ENCODE peak calls at places on chromosomes 5 and 9, in seven cellular contexts. One of them, this sample, is unnamed.

GRCh38 chr5:126438267-126438666 is 15.1 kb downstream of the GRAMD2B start:
- DNase-seq in Kasumi-1: no peak
- DNase-seq in foreskin fibroblast: no peak
- DNase-seq in activated B cell treated with CpG ODN at 0.5 μM for 24 hours: no peak
- DNase-seq in adipocyte: no peak
- DNase-seq in transverse colon: no peak
- DNase-seq in NCI-H748 treated with DMSO at 0.1 percent for 48 hours: no peak
- DNase-seq in this sample: no peak

GRCh38 chr9:107772988-107773387 is 283.4 kb upstream of the KLF4 start:
- DNase-seq in foreskin fibroblast: no peak
- DNase-seq in adipocyte: no peak
- DNase-seq in activated B cell treated with CpG ODN at 0.5 μM for 24 hours: no peak
- DNase-seq in NCI-H748 treated with DMSO at 0.1 percent for 48 hours: no peak
- DNase-seq in transverse colon: no peak
- DNase-seq in Kasumi-1: no peak
- DNase-seq in this sample: no peak

GRCh38 chr5:96079075-96079474 is 117.4 kb upstream of the ELL2 start:
- DNase-seq in transverse colon: no peak
- DNase-seq in Kasumi-1: no peak
- DNase-seq in NCI-H748 treated with DMSO at 0.1 percent for 48 hours: no peak
- DNase-seq in adipocyte: peak; percentile 75
- DNase-seq in activated B cell treated with CpG ODN at 0.5 μM for 24 hours: no peak
- DNase-seq in foreskin fibroblast: peak; percentile 93
- DNase-seq in this sample: peak; percentile 95

GRCh38 chr5:528625-529511 is 4.6 kb upstream of the SLC9A3 start:
- DNase-seq in foreskin fibroblast: no peak
- DNase-seq in adipocyte: no peak
- DNase-seq in transverse colon: no peak
- DNase-seq in Kasumi-1: no peak
- DNase-seq in NCI-H748 treated with DMSO at 0.1 percent for 48 hours: no peak
- DNase-seq in activated B cell treated with CpG ODN at 0.5 μM for 24 hours: no peak
- DNase-seq in this sample: no peak

GRCh38 chr5:104084896-104085295 is 522.3 kb upstream of the NUDT12 start:
- DNase-seq in foreskin fibroblast: no peak
- DNase-seq in NCI-H748 treated with DMSO at 0.1 percent for 48 hours: peak; percentile 76
- DNase-seq in activated B cell treated with CpG ODN at 0.5 μM for 24 hours: no peak
- DNase-seq in transverse colon: no peak
- DNase-seq in Kasumi-1: no peak
- DNase-seq in adipocyte: no peak
- DNase-seq in this sample: no peak

GRCh38 chr5:41736641-41737040 is 133.6 kb downstream of the OXCT1 start:
- DNase-seq in Kasumi-1: no peak
- DNase-seq in activated B cell treated with CpG ODN at 0.5 μM for 24 hours: no peak
- DNase-seq in foreskin fibroblast: peak; percentile 45
- DNase-seq in adipocyte: peak; percentile 73
- DNase-seq in transverse colon: no peak
- DNase-seq in NCI-H748 treated with DMSO at 0.1 percent for 48 hours: no peak
- DNase-seq in this sample: no peak

GRCh38 chr9:79196606-79197005 is 375.2 kb upstream of the TLE4 start:
- DNase-seq in foreskin fibroblast: peak; percentile 73
- DNase-seq in transverse colon: no peak
- DNase-seq in Kasumi-1: no peak
- DNase-seq in NCI-H748 treated with DMSO at 0.1 percent for 48 hours: no peak
- DNase-seq in adipocyte: peak; percentile 53
- DNase-seq in activated B cell treated with CpG ODN at 0.5 μM for 24 hours: no peak
- DNase-seq in this sample: peak; percentile 42

GRCh38 chr9:19493174-19493811 is 84.5 kb downstream of the ACER2 start:
- DNase-seq in foreskin fibroblast: peak; percentile 81
- DNase-seq in Kasumi-1: peak; percentile 31
- DNase-seq in transverse colon: peak; percentile 24
- DNase-seq in NCI-H748 treated with DMSO at 0.1 percent for 48 hours: peak; percentile 86
- DNase-seq in adipocyte: peak; percentile 77
- DNase-seq in activated B cell treated with CpG ODN at 0.5 μM for 24 hours: no peak
- DNase-seq in this sample: peak; percentile 87

GRCh38 chr5:54363669-54364068 is 53.3 kb upstream of the ARL15 start:
- DNase-seq in Kasumi-1: no peak
- DNase-seq in NCI-H748 treated with DMSO at 0.1 percent for 48 hours: no peak
- DNase-seq in activated B cell treated with CpG ODN at 0.5 μM for 24 hours: no peak
- DNase-seq in foreskin fibroblast: peak; percentile 63
- DNase-seq in adipocyte: peak; percentile 3
- DNase-seq in transverse colon: no peak
- DNase-seq in this sample: peak; percentile 53

GRCh38 chr5:124182133-124182532 is 564.3 kb downstream of the ZNF608 start:
- DNase-seq in transverse colon: no peak
- DNase-seq in foreskin fibroblast: no peak
- DNase-seq in adipocyte: no peak
- DNase-seq in NCI-H748 treated with DMSO at 0.1 percent for 48 hours: no peak
- DNase-seq in Kasumi-1: no peak
- DNase-seq in activated B cell treated with CpG ODN at 0.5 μM for 24 hours: no peak
- DNase-seq in this sample: no peak

GRCh38 chr5:61784337-61784736 is 452.3 kb downstream of the ZSWIM6 start:
- DNase-seq in transverse colon: no peak
- DNase-seq in NCI-H748 treated with DMSO at 0.1 percent for 48 hours: no peak
- DNase-seq in adipocyte: no peak
- DNase-seq in foreskin fibroblast: peak; percentile 20
- DNase-seq in activated B cell treated with CpG ODN at 0.5 μM for 24 hours: no peak
- DNase-seq in Kasumi-1: no peak
- DNase-seq in this sample: no peak

GRCh38 chr9:88678431-88678830 is 143.5 kb downstream of the NXNL2 start:
- DNase-seq in activated B cell treated with CpG ODN at 0.5 μM for 24 hours: no peak
- DNase-seq in adipocyte: no peak
- DNase-seq in NCI-H748 treated with DMSO at 0.1 percent for 48 hours: no peak
- DNase-seq in foreskin fibroblast: no peak
- DNase-seq in Kasumi-1: no peak
- DNase-seq in transverse colon: no peak
- DNase-seq in this sample: no peak

This sample was measured in fibroblast of lung.